ENCODE peak calls at places on chromosomes 12 and 14, in ten cellular contexts. One of them, this sample, is unnamed.

GRCh38 chr14:76480426-76480825 is 104.5 kb downstream of the ESRRB start:
- DNase-seq in Caki2: no peak
- DNase-seq in COR-L47: no peak
- DNase-seq in OCI-M1: no peak
- DNase-seq in H54: no peak
- DNase-seq in neuronal stem cell: no peak
- DNase-seq in activated CD4-positive, alpha-beta T cell treated with anti-CD3 and anti-CD28 coated beads, Interleukin-2, amount 50 U/mL, for 48 hours: no peak
- DNase-seq in choroid plexus epithelial cell: no peak
- DNase-seq in substantia nigra: no peak
- DNase-seq in frontal cortex: no peak
- DNase-seq in this sample: no peak

GRCh38 chr14:100767788-100768536 is 41.3 kb downstream of the DLK1 start:
- DNase-seq in Caki2: no peak
- DNase-seq in COR-L47: no peak
- DNase-seq in OCI-M1: no peak
- DNase-seq in H54: no peak
- DNase-seq in neuronal stem cell: no peak
- DNase-seq in activated CD4-positive, alpha-beta T cell treated with anti-CD3 and anti-CD28 coated beads, Interleukin-2, amount 50 U/mL, for 48 hours: no peak
- DNase-seq in choroid plexus epithelial cell: no peak
- DNase-seq in substantia nigra: no peak
- DNase-seq in frontal cortex: no peak
- DNase-seq in this sample: no peak

GRCh38 chr14:100981808-100982207 is 78.3 kb upstream of the RTL1 start:
- DNase-seq in Caki2: no peak
- DNase-seq in COR-L47: no peak
- DNase-seq in OCI-M1: no peak
- DNase-seq in H54: no peak
- DNase-seq in neuronal stem cell: no peak
- DNase-seq in activated CD4-positive, alpha-beta T cell treated with anti-CD3 and anti-CD28 coated beads, Interleukin-2, amount 50 U/mL, for 48 hours: no peak
- DNase-seq in choroid plexus epithelial cell: no peak
- DNase-seq in substantia nigra: no peak
- DNase-seq in frontal cortex: no peak
- DNase-seq in this sample: no peak

GRCh38 chr14:36293824-36294223 is 26.6 kb downstream of the MBIP start:
- DNase-seq in Caki2: no peak
- DNase-seq in COR-L47: no peak
- DNase-seq in OCI-M1: peak
- DNase-seq in H54: no peak
- DNase-seq in neuronal stem cell: no peak
- DNase-seq in activated CD4-positive, alpha-beta T cell treated with anti-CD3 and anti-CD28 coated beads, Interleukin-2, amount 50 U/mL, for 48 hours: no peak
- DNase-seq in choroid plexus epithelial cell: peak
- DNase-seq in substantia nigra: no peak
- DNase-seq in frontal cortex: no peak
- DNase-seq in this sample: no peak

GRCh38 chr12:18696971-18697602 is 40.7 kb downstream of the PLCZ1 start:
- DNase-seq in Caki2: peak
- DNase-seq in COR-L47: no peak
- DNase-seq in OCI-M1: peak
- DNase-seq in H54: peak
- DNase-seq in neuronal stem cell: no peak
- DNase-seq in activated CD4-positive, alpha-beta T cell treated with anti-CD3 and anti-CD28 coated beads, Interleukin-2, amount 50 U/mL, for 48 hours: no peak
- DNase-seq in choroid plexus epithelial cell: peak
- DNase-seq in substantia nigra: no peak
- DNase-seq in frontal cortex: no peak
- DNase-seq in this sample: no peak

GRCh38 chr12:82555699-82556098 is 131.0 kb upstream of the TMTC2 start:
- DNase-seq in Caki2: no peak
- DNase-seq in COR-L47: no peak
- DNase-seq in OCI-M1: peak
- DNase-seq in H54: no peak
- DNase-seq in neuronal stem cell: no peak
- DNase-seq in activated CD4-positive, alpha-beta T cell treated with anti-CD3 and anti-CD28 coated beads, Interleukin-2, amount 50 U/mL, for 48 hours: no peak
- DNase-seq in choroid plexus epithelial cell: no peak
- DNase-seq in substantia nigra: no peak
- DNase-seq in frontal cortex: no peak
- DNase-seq in this sample: no peak

GRCh38 chr12:79344855-79345840 is 345.6 kb downstream of the PAWR start:
- DNase-seq in Caki2: peak
- DNase-seq in COR-L47: peak
- DNase-seq in OCI-M1: peak
- DNase-seq in H54: peak
- DNase-seq in neuronal stem cell: peak
- DNase-seq in activated CD4-positive, alpha-beta T cell treated with anti-CD3 and anti-CD28 coated beads, Interleukin-2, amount 50 U/mL, for 48 hours: peak
- DNase-seq in choroid plexus epithelial cell: peak
- DNase-seq in substantia nigra: no peak
- DNase-seq in frontal cortex: no peak
- DNase-seq in this sample: no peak

GRCh38 chr12:57149309-57149900 is 2.0 kb upstream of the LRP1-AS start:
- DNase-seq in Caki2: no peak
- DNase-seq in COR-L47: no peak
- DNase-seq in OCI-M1: no peak
- DNase-seq in H54: no peak
- DNase-seq in neuronal stem cell: no peak
- DNase-seq in activated CD4-positive, alpha-beta T cell treated with anti-CD3 and anti-CD28 coated beads, Interleukin-2, amount 50 U/mL, for 48 hours: no peak
- DNase-seq in choroid plexus epithelial cell: peak
- DNase-seq in substantia nigra: no peak
- DNase-seq in frontal cortex: no peak
- DNase-seq in this sample: no peak

GRCh38 chr12:127909031-127909430 is 357.9 kb upstream of the TMEM132C start:
- DNase-seq in Caki2: no peak
- DNase-seq in COR-L47: no peak
- DNase-seq in OCI-M1: no peak
- DNase-seq in H54: no peak
- DNase-seq in neuronal stem cell: no peak
- DNase-seq in activated CD4-positive, alpha-beta T cell treated with anti-CD3 and anti-CD28 coated beads, Interleukin-2, amount 50 U/mL, for 48 hours: no peak
- DNase-seq in choroid plexus epithelial cell: peak
- DNase-seq in substantia nigra: no peak
- DNase-seq in frontal cortex: no peak
- DNase-seq in this sample: no peak